ENCODE peak calls at places on chromosomes 5 and 9, in four cellular contexts. O is AG04450, S is lower lobe of right lung, R is upper lobe of right lung. P is an unnamed sample.

GRCh38 chr9:22041792-22042191 is 32.7 kb upstream of the CDKN2B start:
- DNase-seq in O (no peak), R (no peak), S (peak), P (no peak)

GRCh38 chr5:119404033-119404432 is 48.2 kb downstream of the TNFAIP8 start:
- DNase-seq in O (no peak), R (no peak), S (no peak), P (no peak)

GRCh38 chr9:130664191-130665028 is at the start of gene PRDM12:
- DNase-seq in R (no peak), S (no peak), O (no peak), P (no peak)

GRCh38 chr9:132671620-132672412 is 1.6 kb downstream of the GTF3C4 start:
- DNase-seq in S (no peak), R (no peak), O (no peak), P (no peak)

GRCh38 chr5:98296426-98296825 is 477.0 kb upstream of the RGMB start:
- DNase-seq in R (no peak), O (no peak), S (no peak), P (no peak)

GRCh38 chr9:137771580-137771979 is 106.0 kb upstream of the CACNA1B start:
- DNase-seq in S (no peak), R (no peak), O (no peak), P (no peak)

GRCh38 chr9:117783828-117784227 is 79.6 kb downstream of the TLR4 start:
- DNase-seq in O (no peak), R (no peak), S (peak), P (no peak)

GRCh38 chr5:122093415-122093814 is 15.4 kb upstream of the LOX start:
- DNase-seq in R (no peak), O (no peak), S (no peak), P (no peak)

GRCh38 chr9:27529316-27530278 is at the start of gene MOB3B:
- DNase-seq in S (peak), O (peak), R (peak), P (peak)

GRCh38 chr5:145681686-145682085 is 153.5 kb downstream of the PRELID2 start:
- DNase-seq in R (no peak), O (peak), S (no peak), P (no peak)

GRCh38 chr5:168721354-168721753 is 142.2 kb upstream of the PANK3 start:
- DNase-seq in R (no peak), S (no peak), O (no peak), P (no peak)

GRCh38 chr5:11143456-11144267 is 382.6 kb upstream of the DAP start:
- DNase-seq in S (no peak), R (no peak), O (no peak), P (no peak)

GRCh38 chr9:126925876-126926275 is 11.3 kb downstream of the RALGPS1 start:
- DNase-seq in S (no peak), O (no peak), R (no peak), P (no peak)

GRCh38 chr5:116734717-116735072 is 160.1 kb upstream of the SEMA6A start:
- DNase-seq in O (no peak), S (no peak), R (no peak), P (no peak)

GRCh38 chr5:156273325-156273724 is 53.6 kb upstream of the SGCD start:
- DNase-seq in O (no peak), R (no peak), S (no peak), P (no peak)

GRCh38 chr9:119961774-119962408 is 592.7 kb upstream of the BRINP1 start:
- DNase-seq in O (no peak), S (peak), R (peak), P (peak)

GRCh38 chr9:119963258-119963797 is 594.1 kb upstream of the BRINP1 start:
- DNase-seq in R (no peak), O (no peak), S (peak), P (peak)

GRCh38 chr9:119955276-119955675 is 586.0 kb upstream of the BRINP1 start:
- DNase-seq in O (no peak), S (no peak), R (no peak), P (no peak)

GRCh38 chr9:119963798-119964372 is 594.6 kb upstream of the BRINP1 start:
- DNase-seq in R (no peak), O (peak), S (no peak), P (peak)

GRCh38 chr9:119959846-119960545 is 590.8 kb upstream of the BRINP1 start:
- DNase-seq in S (no peak), O (no peak), R (no peak), P (no peak)
- H3K27ac ChIP-seq in S (no peak), O (no peak), R (no peak), P (no peak)

DNA sequence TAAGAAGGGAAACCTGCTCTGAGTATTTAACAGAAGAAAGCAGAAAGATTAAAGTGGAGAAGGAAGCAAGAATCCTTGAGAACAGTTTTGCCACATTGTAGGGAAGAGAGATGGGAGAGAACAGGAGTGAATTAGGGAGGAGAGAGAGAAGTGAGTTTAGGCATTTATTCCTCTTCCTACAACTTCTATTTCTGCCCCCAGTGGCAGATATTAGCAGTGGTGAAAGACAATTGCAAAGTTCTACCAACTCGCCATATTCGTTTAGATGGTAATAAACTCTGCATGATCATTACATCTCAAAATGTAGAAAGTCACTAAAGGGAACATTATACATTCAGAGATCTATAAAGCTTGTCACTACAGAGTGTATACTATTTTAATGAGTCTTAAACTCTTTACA is 440.1 kb upstream of the TRPC7 start:
- DNase-seq in S (no peak), O (no peak), R (no peak), P (no peak)
- TF ChIP-seq CTCF in S (no peak), O (peak), R (no peak), P (no peak)

GRCh38 chr5:59485104-59485503 is 408.4 kb downstream of the PDE4D start:
- DNase-seq in R (no peak), S (no peak), O (no peak), P (no peak)
- H3K27ac ChIP-seq in R (no peak), S (no peak), O (no peak), P (no peak)

DNA sequence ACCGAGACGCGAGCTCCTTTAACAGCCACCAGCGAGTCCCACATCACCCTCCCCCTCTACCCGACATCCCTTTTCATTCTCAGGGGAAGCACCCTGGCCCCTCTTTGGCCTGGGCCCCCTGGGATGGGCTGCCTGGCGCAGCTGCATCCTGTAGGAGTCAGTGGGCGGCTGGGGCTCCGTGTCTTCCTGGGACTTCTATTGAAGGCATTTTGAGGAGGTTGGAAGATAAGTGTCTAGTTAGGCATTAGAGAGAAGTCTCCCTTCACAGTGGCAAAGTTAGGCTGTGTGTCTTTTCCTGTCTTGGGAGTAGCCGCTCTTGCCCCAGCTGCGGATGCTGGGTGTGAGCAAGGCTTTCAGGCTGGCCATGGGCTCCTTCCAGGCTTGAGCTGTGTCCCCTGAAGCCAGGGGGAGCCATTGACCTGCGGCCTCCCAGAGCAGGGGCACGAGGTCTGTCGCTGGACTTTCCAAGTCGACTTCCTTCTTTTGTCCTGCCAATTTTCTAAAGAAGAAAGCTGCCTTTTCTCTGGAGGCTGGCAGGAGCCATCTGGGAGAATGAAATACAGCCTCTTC is 18.6 kb upstream of the NKD2 start:
- DNase-seq in R (peak), S (peak), O (no peak), P (peak)
- TF ChIP-seq CTCF in R (peak), S (peak), O (no peak), P (no peak)

GRCh38 chr9:77885104-77885672 is 146.4 kb downstream of the GNAQ start:
- DNase-seq in S (no peak), O (no peak), R (no peak), P (no peak)
- H3K27ac ChIP-seq in S (no peak), O (no peak), R (no peak), P (no peak)